ENCODE peak calls at places on chromosomes 6 and 20, in nine cellular contexts. A is mucosa of descending colon, T is cardiac fibroblast, X is dorsolateral prefrontal cortex, E is CD14-positive monocyte, R is prostate gland, M is fibroblast of pulmonary artery, C is neural crest cell, H is WERI-Rb-1. O is an unnamed sample.

GRCh38 chr6:142744836-142745235 is 200.1 kb downstream of the HIVEP2 start:
- DNase-seq in A (no peak), T (peak), X (no peak), E (no peak), R (no peak), M (peak), C (no peak), H (no peak), O (no peak)

GRCh38 chr6:108100003-108100402 is 25.5 kb upstream of the OSTM1 start:
- DNase-seq in A (no peak), T (no peak), X (no peak), E (no peak), R (no peak), M (no peak), C (no peak), H (no peak), O (no peak)

GRCh38 chr6:111614833-111615582 is 9.3 kb upstream of the TRAF3IP2 start:
- DNase-seq in A (peak), T (no peak), X (no peak), E (no peak), R (no peak), M (no peak), C (no peak), H (peak), O (no peak)

GRCh38 chr6:816510-817084 is 123.7 kb upstream of the EXOC2 start:
- DNase-seq in A (no peak), T (no peak), X (no peak), E (peak), R (no peak), M (no peak), C (no peak), H (no peak), O (no peak)

GRCh38 chr6:139533166-139533565 is 158.7 kb upstream of the CITED2 start:
- DNase-seq in A (no peak), T (no peak), X (no peak), E (no peak), R (no peak), M (peak), C (no peak), H (no peak), O (no peak)

GRCh38 chr6:42993445-42993844 is 9.1 kb downstream of the PPP2R5D start:
- DNase-seq in A (no peak), T (no peak), X (no peak), E (no peak), R (no peak), M (no peak), C (no peak), H (no peak), O (no peak)

GRCh38 chr20:9059931-9060330 is 9.0 kb upstream of the PLCB4 start:
- DNase-seq in A (no peak), T (no peak), X (no peak), E (no peak), R (no peak), M (peak), C (no peak), H (no peak), O (no peak)

GRCh38 chr6:76240092-76240491 is 167.6 kb upstream of the IMPG1 start:
- DNase-seq in A (no peak), T (no peak), X (no peak), E (no peak), R (no peak), M (no peak), C (no peak), H (no peak), O (no peak)

GRCh38 chr20:6029538-6029937 is 24.3 kb downstream of the LRRN4 start:
- DNase-seq in A (no peak), T (peak), X (no peak), E (no peak), R (no peak), M (peak), C (no peak), H (no peak), O (no peak)

GRCh38 chr6:16201706-16202105 is 36.7 kb upstream of the GMPR start:
- DNase-seq in A (no peak), T (no peak), X (no peak), E (no peak), R (no peak), M (no peak), C (no peak), H (no peak), O (no peak)

GRCh38 chr6:142885182-142885867 is 59.7 kb downstream of the HIVEP2 start:
- DNase-seq in A (peak), T (peak), X (no peak), E (peak), R (peak), M (peak), C (no peak), H (no peak), O (no peak)

GRCh38 chr6:53986721-53987526 is 124.3 kb upstream of the MLIP start:
- DNase-seq in A (peak), T (no peak), X (no peak), E (no peak), R (no peak), M (peak), C (no peak), H (no peak), O (no peak)

GRCh38 chr6:3825851-3826581 is 23.2 kb upstream of the FAM50B start:
- DNase-seq in A (peak), T (peak), X (no peak), E (no peak), R (peak), M (peak), C (no peak), H (no peak), O (no peak)

GRCh38 chr6:74137910-74138309 is 441.9 kb downstream of the CD109 start:
- DNase-seq in A (no peak), T (peak), X (no peak), E (no peak), R (no peak), M (peak), C (no peak), H (no peak), O (no peak)

GRCh38 chr20:17733781-17734304 is 34.1 kb downstream of the BANF2 start:
- DNase-seq in A (peak), T (no peak), X (no peak), E (no peak), R (no peak), M (no peak), C (no peak), H (no peak), O (no peak)

GRCh38 chr6:4776967-4777925 is 1.0 kb downstream of the CDYL start:
- DNase-seq in A (peak), T (peak), X (no peak), E (no peak), R (peak), M (peak), C (no peak), H (no peak), O (no peak)

GRCh38 chr6:112343375-112343774 is 3.8 kb upstream of the RFPL4B start:
- DNase-seq in A (no peak), T (no peak), X (no peak), E (no peak), R (no peak), M (no peak), C (no peak), H (no peak), O (no peak)

GRCh38 chr20:19850190-19850533 is 92.1 kb downstream of the RIN2 start:
- DNase-seq in A (peak), T (no peak), X (peak), E (no peak), R (no peak), M (peak), C (no peak), H (no peak), O (no peak)

GRCh38 chr6:129306826-129307225 is 403.2 kb downstream of the ARHGAP18 start:
- DNase-seq in A (no peak), T (no peak), X (no peak), E (no peak), R (no peak), M (no peak), C (no peak), H (no peak), O (no peak)

GRCh38 chr6:16836186-16836981 is 75.1 kb upstream of the ATXN1 start:
- DNase-seq in A (no peak), T (peak), X (no peak), E (no peak), R (no peak), M (no peak), C (no peak), H (no peak), O (no peak)

GRCh38 chr20:60209048-60209447 is 250.8 kb downstream of the CDH26 start:
- DNase-seq in A (no peak), T (no peak), X (no peak), E (no peak), R (no peak), M (no peak), C (no peak), H (no peak), O (no peak)

GRCh38 chr20:60204601-60205000 is 246.4 kb downstream of the CDH26 start:
- DNase-seq in A (no peak), T (no peak), X (no peak), E (no peak), R (no peak), M (no peak), C (no peak), H (no peak), O (no peak)

GRCh38 chr20:60202046-60202445 is 243.8 kb downstream of the CDH26 start:
- DNase-seq in A (no peak), T (no peak), X (no peak), E (no peak), R (no peak), M (no peak), C (no peak), H (no peak), O (no peak)

GRCh38 chr20:60203451-60203850 is 245.2 kb downstream of the CDH26 start:
- DNase-seq in A (no peak), T (no peak), X (no peak), E (no peak), R (no peak), M (no peak), C (no peak), H (no peak), O (no peak)

GRCh38 chr20:60206259-60206658 is 248.0 kb downstream of the CDH26 start:
- DNase-seq in A (no peak), T (peak), X (no peak), E (no peak), R (no peak), M (peak), C (peak), H (peak), O (no peak)
- TF ChIP-seq CTCF in A (no peak), T (peak), X (no peak), E (peak), R (no peak), M (peak), C (peak), H (peak), O (peak)

GRCh38 chr20:64064145-64064698 is 1.2 kb downstream of the TCEA2 start:
- DNase-seq in A (no peak), T (peak), X (no peak), E (no peak), R (no peak), M (no peak), C (no peak), H (no peak), O (no peak)

GRCh38 chr20:64062596-64063388 is at the start of gene TCEA2:
- DNase-seq in A (peak), T (peak), X (peak), E (peak), R (peak), M (peak), C (peak), H (peak), O (peak)

GRCh38 chr20:64065062-64065972 is 2.3 kb downstream of the TCEA2 start:
- DNase-seq in A (no peak), T (no peak), X (no peak), E (no peak), R (no peak), M (no peak), C (no peak), H (no peak), O (no peak)

GRCh38 chr20:64063389-64064144 is 569 bp downstream of the TCEA2 start:
- DNase-seq in A (no peak), T (no peak), X (peak), E (no peak), R (no peak), M (no peak), C (no peak), H (no peak), O (no peak)

DNA sequence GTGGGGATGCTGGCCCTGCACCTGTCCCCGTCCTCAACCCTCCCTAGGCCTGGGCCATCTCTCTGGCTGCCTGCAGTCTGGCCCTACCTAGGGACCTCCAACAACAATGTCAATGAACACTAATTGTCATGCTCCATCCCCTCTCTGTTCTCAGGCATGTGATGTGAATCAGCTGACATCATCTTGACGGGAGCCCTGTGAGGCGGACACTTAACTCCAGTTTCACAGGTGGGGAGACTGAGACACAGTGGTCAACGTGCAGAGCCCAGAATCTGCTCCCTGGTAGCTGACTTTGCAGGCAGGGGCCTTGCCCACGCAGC is 762 bp upstream of the TCEA2 start:
- DNase-seq in A (no peak), T (no peak), X (no peak), E (no peak), R (no peak), M (no peak), C (no peak), H (no peak), O (no peak)
- TF ChIP-seq CTCF in A (no peak), T (no peak), X (no peak), E (no peak), R (no peak), M (no peak), C (no peak), H (no peak), O (no peak)

GRCh38 chr6:87430499-87430898 is 22.7 kb downstream of the CFAP206 start:
- DNase-seq in A (no peak), T (no peak), X (no peak), E (no peak), R (no peak), M (no peak), C (no peak), H (no peak), O (no peak)

GRCh38 chr6:87431263-87431662 is 23.5 kb downstream of the CFAP206 start:
- DNase-seq in A (no peak), T (peak), X (no peak), E (no peak), R (no peak), M (peak), C (no peak), H (no peak), O (no peak)

DNA sequence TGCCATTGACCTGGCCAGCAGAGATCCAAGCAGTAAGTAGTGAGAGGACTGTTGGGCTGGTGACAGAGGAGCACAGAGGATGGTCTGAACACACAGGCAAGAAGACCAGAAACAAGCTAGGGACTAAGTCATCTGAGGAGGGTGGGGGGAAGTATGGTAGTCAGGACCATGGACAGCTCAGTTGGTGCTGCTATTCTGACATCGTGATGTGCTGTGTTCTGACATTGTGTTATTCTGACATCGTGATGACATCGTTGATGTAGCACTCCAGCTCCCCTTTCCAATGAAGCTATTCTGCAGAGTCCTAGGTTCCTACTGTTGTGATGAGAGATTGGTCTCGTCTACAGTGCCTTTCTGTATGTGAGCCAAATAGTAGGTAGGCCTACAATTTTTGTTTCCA is 28.7 kb downstream of the CFAP206 start:
- DNase-seq in A (peak), T (peak), X (no peak), E (no peak), R (peak), M (peak), C (peak), H (no peak), O (peak)
- TF ChIP-seq CTCF in A (no peak), T (no peak), X (no peak), E (no peak), R (no peak), M (no peak), C (no peak), H (no peak), O (no peak)

DNA sequence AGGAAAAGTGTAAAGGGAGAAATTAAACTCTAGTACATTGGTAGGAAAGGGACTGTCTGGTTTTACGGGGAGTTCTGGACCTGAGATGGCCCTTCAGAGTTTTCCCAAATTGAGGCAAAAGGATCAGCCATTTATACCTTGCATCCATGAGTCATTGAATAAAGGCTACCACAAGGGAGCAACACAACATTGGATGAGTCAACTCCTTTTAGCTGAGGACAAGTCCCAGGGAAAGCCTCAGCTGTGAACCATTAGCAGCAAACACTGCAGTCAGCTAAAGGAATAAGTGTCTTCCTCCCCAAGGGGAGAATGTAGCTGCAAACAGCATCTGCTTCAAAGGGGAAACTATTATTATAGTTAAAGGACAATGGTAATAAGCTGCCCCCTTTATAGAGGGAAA is 468.7 kb upstream of the ID4 start:
- DNase-seq in A (no peak), T (peak), X (no peak), E (no peak), R (no peak), M (peak), C (no peak), H (no peak), O (no peak)
- TF ChIP-seq CTCF in A (no peak), T (no peak), X (no peak), E (no peak), R (no peak), M (peak), C (no peak), H (no peak), O (no peak)

GRCh38 chr20:38222923-38223742 is 37.4 kb downstream of the KIAA1755 start:
- DNase-seq in A (no peak), T (no peak), X (no peak), E (no peak), R (no peak), M (no peak), C (no peak), H (no peak), O (no peak)
- TF ChIP-seq CTCF in A (no peak), T (no peak), X (no peak), E (peak), R (no peak), M (no peak), C (peak), H (no peak), O (no peak)

DNA sequence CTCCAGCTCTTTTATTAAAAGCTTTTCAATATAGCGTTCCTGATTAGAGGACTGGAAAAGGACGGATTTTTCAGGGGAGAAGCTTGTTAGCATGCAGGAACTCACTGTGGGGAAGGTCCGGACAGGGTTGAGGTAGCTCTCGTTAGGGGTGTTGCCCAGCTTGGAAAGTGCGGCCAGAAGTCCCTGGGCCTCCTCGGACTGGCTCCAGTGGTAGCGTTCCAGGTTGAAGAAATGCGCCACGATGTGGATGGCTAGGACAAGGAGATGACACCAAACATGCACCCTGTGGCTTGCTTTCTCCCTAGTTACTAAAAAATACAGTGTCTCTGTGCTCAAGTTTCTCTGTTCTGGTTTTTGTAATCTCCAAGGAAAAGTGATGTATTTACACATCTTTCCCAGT is 12.5 kb downstream of the NOX3 start:
- DNase-seq in A (no peak), T (no peak), X (no peak), E (no peak), R (no peak), M (no peak), C (no peak), H (no peak), O (no peak)
- TF ChIP-seq CTCF in A (no peak), T (no peak), X (no peak), E (no peak), R (no peak), M (no peak), C (no peak), H (no peak), O (no peak)

GRCh38 chr6:113907107-113907506 is 50.0 kb downstream of the MARCKS start:
- DNase-seq in A (no peak), T (peak), X (no peak), E (no peak), R (no peak), M (peak), C (no peak), H (no peak), O (no peak)
- TF ChIP-seq CTCF in A (no peak), T (peak), X (no peak), E (no peak), R (no peak), M (peak), C (no peak), H (no peak), O (no peak)

GRCh38 chr20:33183292-33183691 is 15.3 kb downstream of the BPIFA2 start:
- DNase-seq in A (no peak), T (no peak), X (no peak), E (no peak), R (no peak), M (no peak), C (no peak), H (no peak), O (no peak)

GRCh38 chr20:33177866-33178265 is 9.9 kb downstream of the BPIFA2 start:
- DNase-seq in A (no peak), T (no peak), X (no peak), E (no peak), R (no peak), M (no peak), C (no peak), H (no peak), O (no peak)

GRCh38 chr20:33178726-33179125 is 10.8 kb downstream of the BPIFA2 start:
- DNase-seq in A (peak), T (no peak), X (no peak), E (no peak), R (no peak), M (no peak), C (no peak), H (no peak), O (no peak)

GRCh38 chr20:33180169-33180568 is 12.2 kb downstream of the BPIFA2 start:
- DNase-seq in A (no peak), T (no peak), X (no peak), E (no peak), R (no peak), M (no peak), C (no peak), H (no peak), O (no peak)

GRCh38 chr20:33181482-33182093 is 13.6 kb downstream of the BPIFA2 start:
- DNase-seq in A (no peak), T (no peak), X (no peak), E (no peak), R (no peak), M (no peak), C (no peak), H (no peak), O (no peak)
- TF ChIP-seq CTCF in A (no peak), T (no peak), X (no peak), E (no peak), R (no peak), M (no peak), C (no peak), H (peak), O (peak)